ENCODE peak calls at places on chromosomes 2 and 18, in nine cellular contexts. I is activated naive CD8-positive, alpha-beta T cell treated with anti-CD3 and anti-CD28 coated beads, Interleukin-2, amount 10 ng/mL, durations not matched to agents 7 days and 5 days; M is stimulated activated CD8-positive, alpha-beta memory T cell treated with anti-CD3 and anti-CD28 coated beads, Interleukin-7, amount 100 ng/mL, for 48 hours; Y is adrenal gland; G is COR-L47; E is fibroblast of lung; J is left ventricle myocardium inferior; H is OCI-LY7; Z is astrocyte of the hippocampus. A is an unnamed sample.

GRCh38 chr18:11859282-11859797 is 8.1 kb downstream of the CHMP1B start:
- DNase-seq in Y (no peak), J (no peak), H (no peak), M (no peak), I (no peak), G (no peak), E (no peak), Z (no peak), A (no peak)

GRCh38 chr18:38909972-38910371 is 1344.4 kb upstream of the CELF4 start:
- DNase-seq in Y (no peak), E (peak), M (no peak), I (no peak), G (no peak), Z (peak), H (no peak), J (no peak), A (no peak)

GRCh38 chr2:7633556-7634153 is 716.4 kb downstream of the RNF144A start:
- DNase-seq in G (peak), Z (no peak), Y (no peak), H (peak), J (no peak), M (no peak), I (no peak), E (no peak), A (peak)

GRCh38 chr18:44778788-44779187 is 98.1 kb downstream of the SETBP1 start:
- DNase-seq in I (no peak), G (peak), H (no peak), Y (no peak), M (no peak), E (peak), J (no peak), Z (no peak), A (no peak)

GRCh38 chr2:120995656-120996190 is 260.1 kb downstream of the GLI2 start:
- DNase-seq in J (no peak), Y (no peak), Z (no peak), I (no peak), M (no peak), G (no peak), H (no peak), E (no peak), A (no peak)

GRCh38 chr2:96485751-96486643 is 19.2 kb downstream of the NEURL3 start:
- DNase-seq in J (peak), Y (peak), Z (peak), E (peak), H (peak), M (peak), G (no peak), I (peak), A (no peak)

GRCh38 chr2:7133521-7133920 is 216.3 kb downstream of the RNF144A start:
- DNase-seq in I (no peak), G (no peak), Y (no peak), J (no peak), M (no peak), Z (peak), E (no peak), H (no peak), A (no peak)

GRCh38 chr2:202215179-202215578 is 23.2 kb downstream of the SUMO1 start:
- DNase-seq in G (no peak), M (no peak), E (no peak), Y (no peak), Z (no peak), H (no peak), I (no peak), J (no peak), A (no peak)

GRCh38 chr2:184597571-184597980 is 753 bp upstream of the ZNF804A start:
- DNase-seq in H (peak), I (peak), M (no peak), G (no peak), Y (no peak), Z (peak), J (peak), E (peak), A (peak)

GRCh38 chr2:124670187-124670586 is 645.1 kb downstream of the CNTNAP5 start:
- DNase-seq in M (no peak), J (no peak), Z (no peak), G (no peak), E (no peak), Y (no peak), H (no peak), I (no peak), A (no peak)

GRCh38 chr2:88190808-88191721 is 20.9 kb downstream of the THNSL2 start:
- DNase-seq in Y (no peak), H (peak), I (no peak), J (no peak), G (peak), Z (peak), E (peak), M (no peak), A (no peak)

GRCh38 chr18:77054606-77055428 is 77.8 kb downstream of the MBP start:
- DNase-seq in Y (peak), J (peak), E (peak), I (peak), Z (peak), H (peak), M (peak), G (no peak), A (no peak)

GRCh38 chr2:3762771-3763447 is 59.5 kb downstream of the DCDC2C start:
- DNase-seq in G (no peak), J (no peak), Z (no peak), H (no peak), Y (no peak), E (no peak), I (no peak), M (no peak), A (no peak)

GRCh38 chr2:69603146-69603743 is 40.3 kb downstream of the AAK1 start:
- DNase-seq in I (no peak), Y (no peak), M (no peak), E (peak), J (no peak), G (no peak), H (no peak), Z (no peak), A (no peak)

GRCh38 chr18:76801567-76802505 is 20.5 kb upstream of the ZNF236 start:
- DNase-seq in H (peak), I (peak), M (no peak), Y (peak), G (peak), Z (peak), J (peak), E (peak), A (peak)

GRCh38 chr2:60476206-60476946 is 77.1 kb downstream of the BCL11A start:
- DNase-seq in Y (peak), E (no peak), I (no peak), Z (no peak), M (no peak), H (no peak), G (peak), J (peak), A (no peak)

A was measured in NCI-H748 treated with DMSO at 0.1 percent for 48 hours.